ENCODE peak calls at places on chromosome 13, in eight cellular contexts. W is COR-L47; Y is activated naive CD4-positive, alpha-beta T cell; O is colonic mucosa; X is CD4-positive, alpha-beta T cell; S is fibroblast of lung; F is psoas muscle; U is non-pigmented ciliary epithelial cell. J is an unnamed sample.
A peak's percentile ranks its signal among the peaks of the same experiment; 100 is the strongest.

GRCh38 chr13:20127263-20127562 is 33.6 kb downstream of the GJA3 start:
- DNase-seq in W (no peak), Y (no peak), U (no peak), F (no peak), O (no peak), X (no peak), S (no peak), J (peak; percentile 8)

GRCh38 chr13:112771877-112772538 is 82.2 kb downstream of the ATP11A start:
- DNase-seq in F (no peak), Y (no peak), O (no peak), U (no peak), W (peak; percentile 66), X (no peak), S (no peak), J (no peak)

GRCh38 chr13:23349127-23349897 is 84.2 kb downstream of the SACS start:
- DNase-seq in U (no peak), S (peak; percentile 49), W (no peak), Y (no peak), F (no peak), O (no peak), X (no peak), J (no peak)

GRCh38 chr13:76012091-76012721 is 376.1 kb downstream of the LMO7 start:
- DNase-seq in U (no peak), X (no peak), Y (no peak), O (no peak), F (no peak), S (no peak), W (no peak), J (no peak)

GRCh38 chr13:31543190-31543589 is 196.1 kb upstream of the RXFP2 start:
- DNase-seq in S (no peak), Y (no peak), W (no peak), X (no peak), F (no peak), U (no peak), O (no peak), J (no peak)

GRCh38 chr13:112562254-112562653 is 25.7 kb downstream of the TUBGCP3 start:
- DNase-seq in O (no peak), X (no peak), U (no peak), S (no peak), F (no peak), Y (no peak), W (no peak), J (no peak)

GRCh38 chr13:98275711-98276171 is 98.7 kb upstream of the RNF113B start:
- DNase-seq in X (no peak), Y (no peak), U (no peak), S (no peak), F (no peak), O (no peak), W (no peak), J (no peak)

GRCh38 chr13:113049521-113049941 is 56.1 kb upstream of the F7 start:
- DNase-seq in Y (no peak), X (no peak), U (no peak), S (no peak), O (no peak), F (peak; percentile 35), W (no peak), J (no peak)

GRCh38 chr13:96988441-96988840 is 5.8 kb downstream of the OXGR1 start:
- DNase-seq in Y (no peak), X (no peak), F (no peak), S (no peak), U (no peak), W (no peak), O (no peak), J (no peak)

GRCh38 chr13:73684286-73684685 is 449.9 kb downstream of the KLF12 start:
- DNase-seq in U (no peak), W (peak; percentile 36), X (no peak), F (no peak), Y (no peak), O (no peak), S (no peak), J (no peak)

GRCh38 chr13:74306496-74306895 is 172.3 kb upstream of the KLF12 start:
- DNase-seq in O (no peak), Y (no peak), W (peak; percentile 55), F (no peak), S (peak; percentile 66), U (no peak), X (no peak), J (no peak)

GRCh38 chr13:46207828-46208227 is 3.9 kb upstream of the LRRC63 start:
- DNase-seq in W (no peak), U (no peak), O (no peak), F (no peak), X (no peak), S (no peak), Y (no peak), J (no peak)

GRCh38 chr13:42574435-42575311 is 721 bp downstream of the TNFSF11 start:
- DNase-seq in O (no peak), X (peak; percentile 9), U (no peak), S (no peak), F (no peak), W (peak; percentile 2), Y (peak; percentile 4), J (peak; percentile 33)

GRCh38 chr13:42038661-42039456 is 9.6 kb upstream of the DGKH start:
- DNase-seq in U (no peak), S (no peak), F (no peak), Y (no peak), X (no peak), W (no peak), O (no peak), J (no peak)

GRCh38 chr13:110409581-110409992 is 102.5 kb downstream of the COL4A2 start:
- DNase-seq in X (no peak), S (peak; percentile 76), F (no peak), O (peak; percentile 18), W (no peak), U (no peak), Y (no peak), J (no peak)

J was measured in CD4-positive, alpha-beta memory T cell.